ENCODE peak calls at places on chromosomes 3 and 15, in seven cellular contexts. I is coronary artery; S is activated CD4-positive, alpha-beta T cell treated with anti-CD3 and anti-CD28 coated beads for 48 hours; H is T-helper 9 cell; B is NCI-H1092; C is NAMALWA; V is EH. T is an unnamed sample.

GRCh38 chr15:36778516-36778915 is 199.1 kb downstream of the CDIN1 start:
- DNase-seq in C (no peak), S (no peak), I (no peak), H (no peak), V (peak; percentile 93), B (no peak), T (no peak)

GRCh38 chr3:170050753-170051152 is 13.0 kb downstream of the GPR160 start:
- DNase-seq in H (no peak), I (no peak), V (no peak), B (no peak), S (no peak), C (no peak), T (no peak)

GRCh38 chr3:196080997-196081833 is 675 bp downstream of the TFRC start:
- DNase-seq in V (peak; percentile 58), C (peak; percentile 67), H (peak; percentile 29), B (peak; percentile 43), I (peak; percentile 78), S (peak; percentile 74), T (no peak)

GRCh38 chr3:187964759-187965158 is 189.2 kb upstream of the LPP start:
- DNase-seq in V (no peak), B (no peak), C (no peak), H (no peak), S (no peak), I (no peak), T (no peak)

GRCh38 chr3:86949850-86950249 is 41.1 kb downstream of the VGLL3 start:
- DNase-seq in B (no peak), C (no peak), I (no peak), V (peak; percentile 63), S (no peak), H (no peak), T (no peak)

GRCh38 chr15:58510715-58511465 is 79.1 kb downstream of the LIPC start:
- DNase-seq in B (no peak), H (no peak), V (peak; percentile 55), C (no peak), I (no peak), S (no peak), T (no peak)

GRCh38 chr3:119562307-119562961 is 3.0 kb upstream of the CD80 start:
- DNase-seq in B (no peak), C (peak; percentile 86), I (peak; percentile 66), H (peak; percentile 20), S (peak; percentile 36), V (no peak), T (no peak)

GRCh38 chr3:40120067-40120692 is 189.3 kb upstream of the EIF1B start:
- DNase-seq in I (no peak), V (no peak), C (no peak), B (no peak), S (no peak), H (no peak), T (no peak)

GRCh38 chr3:149145926-149146325 is 16.5 kb downstream of the HPS3 start:
- DNase-seq in H (no peak), V (peak; percentile 3), S (no peak), I (no peak), B (no peak), C (peak; percentile 87), T (no peak)

GRCh38 chr3:30643763-30644462 is 37.5 kb downstream of the TGFBR2 start:
- DNase-seq in S (peak; percentile 69), V (no peak), C (peak; percentile 43), B (no peak), I (no peak), H (peak; percentile 33), T (no peak)

GRCh38 chr3:176714034-176714433 is 483.2 kb downstream of the TBL1XR1 start:
- DNase-seq in V (no peak), S (no peak), B (no peak), I (no peak), C (no peak), H (no peak), T (no peak)

GRCh38 chr15:88636039-88636438 is 2.8 kb upstream of the ISG20 start:
- DNase-seq in V (no peak), H (peak; percentile 75), C (no peak), B (no peak), I (no peak), S (peak; percentile 67), T (no peak)

GRCh38 chr3:73781536-73781935 is 156.8 kb upstream of the PDZRN3 start:
- DNase-seq in I (no peak), C (no peak), B (no peak), S (no peak), V (no peak), H (no peak), T (no peak)

GRCh38 chr15:42507514-42507913 is 12.1 kb downstream of the SNAP23 start:
- DNase-seq in I (no peak), H (no peak), C (no peak), B (no peak), V (peak; percentile 34), S (no peak), T (no peak)

GRCh38 chr3:113552851-113553250 is 20.5 kb downstream of the SIDT1 start:
- DNase-seq in V (peak; percentile 15), S (no peak), B (no peak), H (no peak), I (no peak), C (peak; percentile 27), T (no peak)

GRCh38 chr3:98814799-98815450 is 51.8 kb downstream of the ST3GAL6 start:
- DNase-seq in B (no peak), I (no peak), H (no peak), V (peak; percentile 76), S (no peak), C (no peak), T (no peak)

GRCh38 chr3:191641789-191642188 is 180.8 kb downstream of the PYDC2 start:
- DNase-seq in I (no peak), V (no peak), C (no peak), H (no peak), S (no peak), B (no peak), T (no peak)

GRCh38 chr3:66476852-66477381 is 23.9 kb downstream of the LRIG1 start:
- DNase-seq in B (no peak), S (no peak), C (no peak), I (no peak), V (no peak), H (no peak), T (no peak)

GRCh38 chr3:43257850-43258249 is 28.5 kb upstream of the SNRK start:
- DNase-seq in B (no peak), S (no peak), I (no peak), C (no peak), V (no peak), H (no peak), T (no peak)

GRCh38 chr3:197132916-197133530 is 103.4 kb upstream of the MELTF start:
- DNase-seq in V (peak; percentile 40), I (no peak), C (no peak), S (no peak), B (no peak), H (no peak), T (no peak)

GRCh38 chr15:26177816-26178215 is 314.7 kb upstream of the ATP10A start:
- DNase-seq in I (no peak), B (peak; percentile 8), C (no peak), S (no peak), H (no peak), V (no peak), T (no peak)

GRCh38 chr3:122322095-122323075 is 2.7 kb upstream of the CSTA start:
- DNase-seq in B (no peak), H (no peak), V (no peak), C (no peak), S (peak; percentile 19), I (no peak), T (no peak)

GRCh38 chr15:57559875-57560274 is 31.8 kb upstream of the MYZAP start:
- DNase-seq in V (peak; percentile 59), S (peak; percentile 84), I (peak; percentile 77), B (peak; percentile 10), H (peak; percentile 60), C (peak; percentile 74), T (no peak)

GRCh38 chr3:119630562-119631329 is 29.6 kb downstream of the POPDC2 start:
- DNase-seq in V (peak; percentile 68), S (no peak), C (no peak), H (no peak), B (no peak), I (no peak), T (no peak)

GRCh38 chr15:61069369-61070075 is 159.6 kb downstream of the RORA start:
- DNase-seq in I (no peak), C (no peak), B (peak; percentile 51), V (no peak), S (no peak), H (no peak), T (no peak)

GRCh38 chr3:105647047-105647446 is 221.8 kb downstream of the CBLB start:
- DNase-seq in I (no peak), S (peak; percentile 18), B (no peak), C (no peak), H (no peak), V (peak; percentile 94), T (no peak)

GRCh38 chr3:69116897-69117296 is 5.5 kb downstream of the LMOD3 start:
- DNase-seq in I (no peak), H (no peak), C (no peak), B (no peak), S (no peak), V (no peak), T (no peak)

GRCh38 chr3:183555541-183556081 is at the start of gene KLHL6:
- DNase-seq in H (peak; percentile 46), B (no peak), C (peak; percentile 91), I (no peak), S (peak; percentile 84), V (no peak), T (no peak)

GRCh38 chr15:77030928-77031375 is 36.0 kb downstream of the PSTPIP1 start:
- DNase-seq in C (no peak), V (no peak), H (no peak), I (peak; percentile 68), B (no peak), S (no peak), T (no peak)

GRCh38 chr15:34717729-34718128 is 37.1 kb downstream of the GJD2 start:
- DNase-seq in B (no peak), I (no peak), V (peak; percentile 42), C (no peak), H (no peak), S (no peak), T (no peak)

GRCh38 chr15:58407786-58408185 is 24.0 kb upstream of the LIPC start:
- DNase-seq in I (no peak), B (no peak), V (no peak), H (no peak), S (no peak), C (no peak), T (no peak)

GRCh38 chr3:57977755-57978715 is 30.2 kb upstream of the FLNB start:
- DNase-seq in I (no peak), S (no peak), H (no peak), V (peak; percentile 58), B (no peak), C (no peak), T (no peak)

T was measured in vagina.